ENCODE peak calls at places on chromosome 5, in ten cellular contexts. N is uterus; U is epithelial cell of esophagus; X is CD4-positive, alpha-beta T cell; K is H1; Q is glutamatergic neuron; B is left ventricle myocardium inferior; Y is WERI-Rb-1; H is fibroblast of mammary gland; M is cardiac muscle cell. Z is an unnamed sample.

GRCh38 chr5:173715607-173716006 is 99.2 kb upstream of the BOD1 start:
- DNase-seq in N (no peak), U (no peak), X (no peak), K (no peak), Q (no peak), B (no peak), Y (no peak), H (no peak), M (no peak), Z (no peak)

GRCh38 chr5:14834584-14835540 is 36.7 kb downstream of the ANKH start:
- DNase-seq in N (no peak), U (no peak), X (no peak), K (no peak), Q (no peak), B (no peak), Y (no peak), H (no peak), M (no peak), Z (no peak)

GRCh38 chr5:123088031-123088805 is 823 bp upstream of the PRDM6 start:
- DNase-seq in N (no peak), U (no peak), X (no peak), K (no peak), Q (peak), B (no peak), Y (no peak), H (no peak), M (no peak), Z (no peak)

GRCh38 chr5:139287890-139288635 is 5.5 kb upstream of the MATR3 start:
- DNase-seq in N (no peak), U (peak), X (no peak), K (no peak), Q (no peak), B (no peak), Y (no peak), H (peak), M (peak), Z (no peak)

GRCh38 chr5:143543358-143544255 is 140.1 kb upstream of the NR3C1 start:
- DNase-seq in N (no peak), U (peak), X (no peak), K (no peak), Q (no peak), B (no peak), Y (no peak), H (peak), M (peak), Z (no peak)

GRCh38 chr5:125408582-125409069 is 662.2 kb upstream of the ZNF608 start:
- DNase-seq in N (peak), U (peak), X (no peak), K (no peak), Q (no peak), B (no peak), Y (peak), H (peak), M (peak), Z (no peak)

GRCh38 chr5:147055850-147056523 is 177.4 kb upstream of the PPP2R2B start:
- DNase-seq in N (no peak), U (peak), X (no peak), K (no peak), Q (no peak), B (no peak), Y (peak), H (no peak), M (no peak), Z (no peak)

GRCh38 chr5:14917719-14918118 is 46.1 kb upstream of the ANKH start:
- DNase-seq in N (no peak), U (no peak), X (no peak), K (no peak), Q (no peak), B (no peak), Y (no peak), H (peak), M (no peak), Z (no peak)

GRCh38 chr5:143576721-143577484 is 173.4 kb upstream of the NR3C1 start:
- DNase-seq in N (no peak), U (peak), X (no peak), K (no peak), Q (no peak), B (no peak), Y (no peak), H (peak), M (peak), Z (no peak)

GRCh38 chr5:160324885-160325284 is 12.5 kb upstream of the CCNJL start:
- DNase-seq in N (no peak), U (no peak), X (no peak), K (no peak), Q (no peak), B (no peak), Y (no peak), H (no peak), M (no peak), Z (no peak)

GRCh38 chr5:34751807-34752736 is 86.9 kb upstream of the TTC23L start:
- DNase-seq in N (no peak), U (no peak), X (no peak), K (no peak), Q (peak), B (peak), Y (no peak), H (peak), M (no peak), Z (no peak)

GRCh38 chr5:126591549-126591948 is 3.5 kb downstream of the ALDH7A1 start:
- DNase-seq in N (no peak), U (no peak), X (no peak), K (peak), Q (no peak), B (no peak), Y (no peak), H (no peak), M (no peak), Z (no peak)

GRCh38 chr5:11166906-11167305 is 405.9 kb upstream of the DAP start:
- DNase-seq in N (no peak), U (peak), X (no peak), K (no peak), Q (no peak), B (no peak), Y (no peak), H (peak), M (no peak), Z (no peak)

GRCh38 chr5:118592678-118593328 is 395.5 kb downstream of the DTWD2 start:
- DNase-seq in N (no peak), U (no peak), X (no peak), K (no peak), Q (no peak), B (no peak), Y (no peak), H (no peak), M (no peak), Z (no peak)

GRCh38 chr5:139443766-139444473 is 4.6 kb upstream of the DNAJC18 start:
- DNase-seq in N (no peak), U (peak), X (no peak), K (no peak), Q (no peak), B (no peak), Y (no peak), H (peak), M (peak), Z (no peak)

GRCh38 chr5:150641006-150641570 is 628 bp downstream of the SYNPO start:
- DNase-seq in N (peak), U (peak), X (no peak), K (no peak), Q (no peak), B (peak), Y (no peak), H (peak), M (peak), Z (no peak)

GRCh38 chr5:73747696-73748380 is 121.8 kb downstream of the ARHGEF28 start:
- DNase-seq in N (no peak), U (no peak), X (no peak), K (no peak), Q (no peak), B (no peak), Y (peak), H (no peak), M (peak), Z (no peak)

GRCh38 chr5:138138949-138139775 is at the start of gene NME5:
- DNase-seq in N (peak), U (peak), X (no peak), K (peak), Q (peak), B (peak), Y (peak), H (peak), M (peak), Z (no peak)

GRCh38 chr5:33148076-33148501 is 292.7 kb upstream of the TARS1 start:
- DNase-seq in N (peak), U (peak), X (no peak), K (no peak), Q (no peak), B (peak), Y (no peak), H (peak), M (peak), Z (no peak)

GRCh38 chr5:39716532-39716971 is 291.8 kb upstream of the DAB2 start:
- DNase-seq in N (no peak), U (peak), X (no peak), K (peak), Q (peak), B (no peak), Y (peak), H (peak), M (peak), Z (no peak)

GRCh38 chr5:6347673-6348072 is 30.7 kb downstream of the MED10 start:
- DNase-seq in N (no peak), U (no peak), X (no peak), K (no peak), Q (no peak), B (no peak), Y (no peak), H (no peak), M (no peak), Z (no peak)

GRCh38 chr5:169901896-169902295 is 78.4 kb downstream of the INSYN2B start:
- DNase-seq in N (no peak), U (no peak), X (no peak), K (no peak), Q (no peak), B (no peak), Y (no peak), H (no peak), M (no peak), Z (no peak)

GRCh38 chr5:93072831-93073459 is 508.1 kb downstream of the NR2F1-AS1 start:
- DNase-seq in N (no peak), U (peak), X (no peak), K (no peak), Q (no peak), B (no peak), Y (no peak), H (peak), M (peak), Z (no peak)

GRCh38 chr5:39197556-39197955 is 21.8 kb downstream of the FYB1 start:
- DNase-seq in N (no peak), U (peak), X (peak), K (no peak), Q (no peak), B (no peak), Y (no peak), H (no peak), M (no peak), Z (no peak)

GRCh38 chr5:83179966-83180365 is 102.6 kb downstream of the XRCC4 start:
- DNase-seq in N (no peak), U (no peak), X (no peak), K (no peak), Q (no peak), B (no peak), Y (no peak), H (peak), M (no peak), Z (no peak)

GRCh38 chr5:133147815-133148634 is 96.2 kb downstream of the HSPA4 start:
- DNase-seq in N (no peak), U (no peak), X (no peak), K (no peak), Q (no peak), B (no peak), Y (no peak), H (no peak), M (peak), Z (no peak)

GRCh38 chr5:33470544-33470943 is 29.8 kb downstream of the TARS1 start:
- DNase-seq in N (no peak), U (peak), X (no peak), K (no peak), Q (no peak), B (no peak), Y (peak), H (peak), M (peak), Z (no peak)

GRCh38 chr5:3277590-3278196 is 317.9 kb upstream of the IRX1 start:
- DNase-seq in N (no peak), U (no peak), X (no peak), K (peak), Q (no peak), B (no peak), Y (no peak), H (no peak), M (no peak), Z (no peak)

GRCh38 chr5:56737918-56738606 is 77.3 kb upstream of the MAP3K1 start:
- DNase-seq in N (no peak), U (peak), X (no peak), K (no peak), Q (no peak), B (no peak), Y (no peak), H (no peak), M (no peak), Z (no peak)

GRCh38 chr5:96203761-96204160 is 229.3 kb downstream of the PCSK1 start:
- DNase-seq in N (no peak), U (peak), X (no peak), K (no peak), Q (no peak), B (no peak), Y (no peak), H (peak), M (no peak), Z (no peak)

DNA sequence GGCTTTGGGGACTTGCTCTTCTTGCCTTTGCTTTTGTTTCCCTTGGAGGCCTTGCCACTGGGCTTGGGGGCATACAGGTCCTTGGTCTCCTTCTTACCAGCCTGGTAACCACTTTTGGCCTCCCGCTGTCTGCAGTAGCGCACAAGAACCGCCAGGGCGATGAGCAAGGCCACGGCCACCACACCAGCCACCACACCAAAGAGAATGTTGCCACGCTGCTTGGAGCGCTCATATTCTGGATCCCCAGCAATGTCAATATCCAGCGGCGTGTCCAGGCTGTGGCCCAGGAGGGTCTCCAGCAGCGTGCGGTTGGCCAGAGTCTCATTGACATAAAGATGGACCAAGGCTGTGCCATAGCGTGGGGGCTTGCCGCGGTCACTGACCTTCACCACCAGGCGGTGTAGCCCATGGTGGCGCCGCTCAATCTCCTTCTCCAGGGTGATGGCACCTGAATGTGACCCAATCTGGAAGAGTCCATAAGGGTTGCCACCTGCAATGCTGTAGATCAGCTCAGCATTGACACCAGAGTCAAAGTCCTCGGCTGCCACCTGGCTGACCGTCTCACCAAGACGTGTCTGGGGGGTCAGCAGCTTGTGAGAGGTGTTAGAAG is 14.5 kb downstream of the PCDH1 start:
- DNase-seq in N (no peak), U (no peak), X (no peak), K (no peak), Q (no peak), B (no peak), Y (no peak), H (no peak), M (no peak), Z (no peak)
- TF ChIP-seq CTCF in N (no peak), U (no peak), X (no peak), K (no peak), Q (no peak), B (no peak), Y (no peak), H (no peak), M (no peak), Z (no peak)

GRCh38 chr5:116023619-116024018 is 8.7 kb upstream of the ARL14EPL start:
- DNase-seq in N (no peak), U (no peak), X (no peak), K (no peak), Q (no peak), B (no peak), Y (no peak), H (no peak), M (no peak), Z (no peak)
- TF ChIP-seq CTCF in N (no peak), U (peak), X (no peak), K (no peak), Q (no peak), B (no peak), Y (no peak), H (peak), M (peak), Z (peak)

GRCh38 chr5:43400082-43400481 is 12.1 kb downstream of the CCL28 start:
- DNase-seq in N (no peak), U (peak), X (no peak), K (no peak), Q (no peak), B (no peak), Y (no peak), H (peak), M (peak), Z (no peak)
- TF ChIP-seq CTCF in N (no peak), U (peak), X (no peak), K (no peak), Q (no peak), B (peak), Y (no peak), H (peak), M (peak), Z (peak)

DNA sequence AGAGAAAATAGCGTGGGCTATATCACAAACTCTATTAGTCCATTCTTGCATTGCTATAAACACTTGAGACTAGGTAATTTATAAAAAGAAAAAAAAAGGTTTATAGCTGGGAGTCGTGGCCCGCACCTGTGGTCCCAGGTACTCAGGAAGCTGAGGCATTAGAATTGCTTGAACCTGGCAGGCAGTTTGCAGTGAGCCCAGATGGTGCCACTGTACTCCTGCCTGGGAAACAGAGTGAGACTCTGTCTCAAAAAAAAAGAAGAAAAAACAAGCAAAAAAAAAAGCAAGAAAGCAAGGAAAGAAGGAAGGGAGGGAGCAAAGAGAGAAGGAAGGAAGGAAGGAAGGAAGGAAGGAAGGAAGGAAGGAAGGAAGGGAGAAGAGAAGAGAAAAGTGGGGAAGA is 904.2 kb upstream of the EDIL3 start:
- DNase-seq in N (no peak), U (no peak), X (no peak), K (no peak), Q (no peak), B (no peak), Y (no peak), H (no peak), M (no peak), Z (no peak)
- TF ChIP-seq CTCF in N (no peak), U (no peak), X (no peak), K (no peak), Q (no peak), B (no peak), Y (no peak), H (no peak), M (no peak), Z (no peak)

GRCh38 chr5:107104774-107105050 is 566.0 kb downstream of the EFNA5 start:
- DNase-seq in N (no peak), U (peak), X (no peak), K (no peak), Q (no peak), B (no peak), Y (peak), H (no peak), M (no peak), Z (no peak)
- TF ChIP-seq CTCF in N (no peak), U (peak), X (no peak), K (peak), Q (no peak), B (peak), Y (peak), H (no peak), M (no peak), Z (peak)

GRCh38 chr5:31806566-31806965 is 167.6 kb downstream of the PDZD2 start:
- DNase-seq in N (no peak), U (no peak), X (no peak), K (no peak), Q (no peak), B (no peak), Y (no peak), H (peak), M (no peak), Z (no peak)

GRCh38 chr5:31811210-31811609 is 172.3 kb downstream of the PDZD2 start:
- DNase-seq in N (no peak), U (peak), X (no peak), K (no peak), Q (no peak), B (no peak), Y (no peak), H (peak), M (peak), Z (no peak)

GRCh38 chr5:31809037-31809910 is 170.3 kb downstream of the PDZD2 start:
- DNase-seq in N (peak), U (peak), X (no peak), K (peak), Q (peak), B (peak), Y (peak), H (peak), M (peak), Z (no peak)
- TF ChIP-seq CTCF in N (peak), U (peak), X (peak), K (peak), Q (peak), B (peak), Y (peak), H (peak), M (peak), Z (peak)

GRCh38 chr5:177336112-177336511 is 15.4 kb downstream of the LMAN2 start:
- DNase-seq in N (no peak), U (peak), X (no peak), K (no peak), Q (no peak), B (no peak), Y (peak), H (peak), M (peak), Z (no peak)
- TF ChIP-seq CTCF in N (no peak), U (peak), X (no peak), K (peak), Q (no peak), B (no peak), Y (peak), H (peak), M (peak), Z (peak)

DNA sequence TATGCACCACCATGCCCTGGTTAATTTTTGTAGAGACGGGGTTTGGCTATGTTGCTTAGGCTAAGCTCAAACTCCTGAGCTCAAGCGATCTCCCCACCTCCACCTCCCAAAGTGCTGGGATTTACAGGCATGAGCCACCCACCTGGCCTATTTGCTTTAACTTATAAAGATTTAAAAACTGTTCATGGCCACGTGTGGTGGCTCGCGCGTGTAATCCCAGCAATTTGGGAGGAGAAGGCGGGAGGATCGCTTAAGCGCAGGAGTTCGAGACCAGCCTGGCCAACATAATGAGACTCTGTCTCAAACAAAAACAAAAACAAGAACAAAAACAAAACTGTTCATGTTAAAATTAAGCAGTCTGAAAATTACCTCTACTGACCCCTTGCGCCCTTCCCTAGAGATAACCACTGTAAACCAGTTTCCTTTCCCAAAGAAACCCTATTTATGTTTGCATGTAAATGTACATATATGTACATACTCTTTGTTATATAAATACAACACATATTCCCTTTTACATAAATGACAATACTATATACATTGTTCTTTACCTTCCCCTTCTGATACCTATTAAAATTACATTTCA is 1.5 kb downstream of the AK6 start:
- DNase-seq in N (no peak), U (no peak), X (no peak), K (no peak), Q (no peak), B (no peak), Y (no peak), H (no peak), M (no peak), Z (no peak)
- TF ChIP-seq CTCF in N (no peak), U (no peak), X (no peak), K (no peak), Q (no peak), B (no peak), Y (no peak), H (peak), M (no peak), Z (no peak)

GRCh38 chr5:142324871-142325676 is at the start of gene SPRY4:
- DNase-seq in N (peak), U (peak), X (peak), K (peak), Q (peak), B (peak), Y (peak), H (peak), M (peak), Z (peak)
- TF ChIP-seq CTCF in N (no peak), U (peak), X (no peak), K (peak), Q (no peak), B (no peak), Y (peak), H (no peak), M (no peak), Z (peak)